ENCODE peak calls at places on chromosomes 3 and 15, in five cellular contexts. L is A549, F is HepG2, B is K562, Y is H1. K is an unnamed sample.

GRCh38 chr15:77070500-77071337 is at the start of gene TSPAN3:
- DNase-seq in Y (peak), F (peak), B (peak), L (peak), K (peak)

GRCh38 chr3:59245879-59246501 is 196.2 kb upstream of the CFAP20DC start:
- DNase-seq in L (no peak), B (no peak), F (no peak), Y (no peak), K (no peak)

GRCh38 chr3:53863127-53863526 is 16.8 kb downstream of the IL17RB start:
- DNase-seq in F (no peak), Y (no peak), L (no peak), B (no peak), K (no peak)

GRCh38 chr15:29863438-29863837 is 41.2 kb upstream of the TJP1 start:
- DNase-seq in L (no peak), Y (no peak), F (no peak), B (no peak), K (no peak)

GRCh38 chr3:171834461-171834801 is 8.7 kb upstream of the TMEM212 start:
- DNase-seq in L (no peak), Y (no peak), B (no peak), F (peak), K (no peak)

GRCh38 chr15:55588070-55588817 is at the start of gene PYGO1:
- DNase-seq in F (peak), B (peak), Y (no peak), L (peak), K (peak)

GRCh38 chr3:193780810-193781472 is 187.9 kb downstream of the OPA1 start:
- DNase-seq in F (peak), L (peak), B (peak), Y (peak), K (peak)

GRCh38 chr15:86082619-86083377 is 3.1 kb downstream of the AGBL1 start:
- DNase-seq in L (no peak), B (no peak), Y (no peak), F (no peak), K (no peak)

GRCh38 chr3:169822091-169822490 is 9.4 kb upstream of the LRRC34 start:
- DNase-seq in L (no peak), F (no peak), B (no peak), Y (no peak), K (no peak)

GRCh38 chr3:31255007-31255603 is 277.6 kb upstream of the STT3B start:
- DNase-seq in L (no peak), F (peak), B (no peak), Y (no peak), K (no peak)
- H3K4me2 ChIP-seq in L (no peak), F (peak), B (no peak), Y (no peak), K (no peak)

GRCh38 chr3:165130709-165131108 is 52.4 kb upstream of the SI start:
- DNase-seq in B (no peak), Y (no peak), L (no peak), F (no peak), K (no peak)

GRCh38 chr3:165128544-165128943 is 50.2 kb upstream of the SI start:
- DNase-seq in Y (no peak), B (no peak), L (no peak), F (peak), K (no peak)

DNA sequence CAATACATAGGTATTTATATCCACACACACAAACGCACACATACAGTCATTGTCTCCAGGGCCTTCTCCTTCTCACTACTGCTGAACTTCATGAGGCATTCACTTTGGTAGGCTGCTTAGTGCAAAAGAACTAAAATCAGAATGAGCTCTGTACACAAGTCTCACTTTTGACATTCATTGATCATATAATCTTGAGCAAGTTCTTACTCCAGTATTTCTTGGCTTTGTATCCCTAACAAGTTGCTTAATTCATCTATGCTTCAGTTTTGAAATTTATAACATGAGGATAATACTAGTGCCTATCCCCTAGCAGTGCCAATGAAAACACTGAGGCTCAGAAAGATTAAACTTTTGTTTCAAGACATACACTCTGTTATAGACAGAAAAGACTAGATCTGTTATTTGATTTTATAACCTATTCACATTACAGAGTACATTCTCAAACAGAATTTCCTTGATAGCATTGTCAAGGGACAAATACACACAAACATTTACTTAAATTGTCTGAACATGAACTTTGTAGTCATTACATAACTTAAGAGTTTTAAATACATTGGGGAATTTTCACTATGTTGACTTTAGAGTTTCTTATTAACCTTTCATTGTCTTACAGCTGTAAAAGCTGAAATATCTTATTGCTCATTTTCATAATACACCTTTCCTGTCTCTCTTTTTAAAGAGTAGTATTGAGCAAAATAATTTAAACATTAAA is 55.0 kb upstream of the SI start:
- DNase-seq in B (no peak), L (no peak), F (peak), Y (no peak), K (no peak)
- TF ChIP-seq JUN in B (no peak), L (no peak), F (no peak), Y (no peak), K (no peak)

DNA sequence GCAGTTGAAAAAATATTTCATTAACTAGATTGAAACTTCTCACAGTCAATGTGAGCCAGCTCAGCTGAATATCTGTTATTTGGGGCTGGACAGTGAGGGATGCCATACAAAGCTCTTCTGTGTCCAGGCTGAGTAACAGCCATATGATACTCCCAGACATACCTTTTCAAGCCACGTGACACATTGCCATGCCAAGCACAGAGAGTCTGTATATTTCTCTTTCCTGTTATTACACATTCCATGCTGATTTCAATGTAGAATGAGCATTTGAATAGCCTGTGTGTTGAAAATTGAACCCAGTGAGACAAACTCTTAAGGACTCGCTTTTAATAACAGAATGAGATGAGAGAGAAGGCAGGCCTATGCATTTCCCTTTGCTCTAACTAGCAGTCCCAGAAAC is 334.7 kb upstream of the RASGRP1 start:
- DNase-seq in B (no peak), F (no peak), L (no peak), Y (no peak), K (peak)
- TF ChIP-seq MAX in B (no peak), F (no peak), L (no peak), Y (no peak), K (no peak)

GRCh38 chr3:48788544-48789162 is 59.0 kb downstream of the PRKAR2A start:
- DNase-seq in L (no peak), B (no peak), Y (no peak), F (no peak), K (no peak)
- H3K4me2 ChIP-seq in L (no peak), B (no peak), Y (no peak), F (no peak), K (no peak)

DNA sequence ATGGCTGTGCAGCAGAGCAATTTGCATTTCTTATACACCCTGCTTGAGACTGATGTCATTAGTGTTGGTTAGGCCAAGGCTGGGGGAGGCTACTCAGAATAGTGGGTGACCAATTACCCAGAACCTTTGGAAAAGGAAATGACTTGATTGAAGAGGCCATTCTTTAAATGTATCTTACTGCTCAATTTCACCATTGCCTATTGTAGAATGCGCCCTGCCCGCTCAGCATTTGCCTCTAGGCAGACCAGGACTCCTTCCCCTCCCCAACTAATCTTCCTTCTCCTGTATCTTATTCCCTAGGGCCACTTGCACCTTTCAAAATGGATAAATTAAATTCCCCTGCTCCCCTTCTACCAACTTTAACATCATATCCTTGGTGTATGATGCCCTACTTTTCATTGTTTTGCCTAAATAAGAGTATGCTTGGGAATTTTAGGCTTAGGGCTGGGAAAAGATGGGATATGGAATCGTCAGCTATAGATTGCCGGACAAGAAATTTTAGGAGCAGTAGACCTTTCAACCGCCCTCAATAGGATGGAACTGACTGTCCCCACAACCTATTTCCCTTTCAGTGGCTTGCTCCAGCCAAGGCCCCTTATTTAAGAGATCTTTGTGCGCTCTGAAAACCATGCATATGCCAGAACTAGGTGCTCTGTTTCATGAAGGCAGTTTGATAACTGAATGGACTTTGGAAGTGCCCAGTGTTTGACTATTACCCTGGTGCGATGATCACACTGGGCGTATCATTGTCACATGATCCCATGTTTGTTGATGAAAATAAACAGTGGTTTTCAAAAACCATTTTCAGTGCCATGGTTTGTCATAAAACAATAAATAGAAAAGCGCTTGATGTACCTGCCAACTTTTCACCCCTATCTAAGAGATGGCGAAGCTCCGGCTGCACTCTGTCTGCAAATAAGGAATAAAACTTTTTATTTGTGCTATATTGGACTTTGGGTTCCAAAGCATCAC is 74.4 kb upstream of the TSEN2 start:
- DNase-seq in B (no peak), Y (no peak), L (no peak), F (peak), K (no peak)
- TF ChIP-seq JUN in B (no peak), Y (no peak), L (no peak), F (peak), K (no peak)

GRCh38 chr15:40045572-40046217 is 6.7 kb upstream of the SRP14 start:
- DNase-seq in Y (no peak), B (no peak), L (no peak), F (no peak), K (no peak)

GRCh38 chr15:40049076-40049475 is 10.1 kb upstream of the SRP14 start:
- DNase-seq in L (no peak), Y (no peak), F (no peak), B (no peak), K (no peak)

GRCh38 chr15:40048155-40048792 is 9.3 kb upstream of the SRP14 start:
- DNase-seq in F (no peak), Y (no peak), B (no peak), L (no peak), K (peak)

GRCh38 chr15:40046721-40047412 is 7.9 kb upstream of the SRP14 start:
- DNase-seq in Y (no peak), L (peak), F (no peak), B (no peak), K (peak)

GRCh38 chr15:40047413-40048154 is 8.6 kb upstream of the SRP14 start:
- DNase-seq in B (no peak), F (no peak), Y (no peak), L (peak), K (peak)
- TF ChIP-seq MAX in B (no peak), F (no peak), Y (no peak), L (no peak), K (no peak)

GRCh38 chr15:39925112-39925830 is 5.2 kb upstream of the GPR176 start:
- DNase-seq in L (no peak), F (no peak), B (no peak), Y (no peak), K (peak)
- H3K4me2 ChIP-seq in L (peak), F (no peak), B (peak), Y (no peak), K (no peak)

GRCh38 chr3:102223139-102223538 is 211.7 kb upstream of the ZPLD1 start:
- DNase-seq in L (no peak), Y (no peak), F (no peak), B (no peak), K (no peak)

GRCh38 chr3:102224171-102224570 is 210.6 kb upstream of the ZPLD1 start:
- DNase-seq in F (peak), B (no peak), Y (no peak), L (peak), K (peak)

GRCh38 chr3:102229062-102229655 is 205.7 kb upstream of the ZPLD1 start:
- DNase-seq in L (peak), F (peak), Y (peak), B (peak), K (peak)

GRCh38 chr3:102226463-102226862 is 208.4 kb upstream of the ZPLD1 start:
- DNase-seq in Y (no peak), F (no peak), L (no peak), B (no peak), K (no peak)

DNA sequence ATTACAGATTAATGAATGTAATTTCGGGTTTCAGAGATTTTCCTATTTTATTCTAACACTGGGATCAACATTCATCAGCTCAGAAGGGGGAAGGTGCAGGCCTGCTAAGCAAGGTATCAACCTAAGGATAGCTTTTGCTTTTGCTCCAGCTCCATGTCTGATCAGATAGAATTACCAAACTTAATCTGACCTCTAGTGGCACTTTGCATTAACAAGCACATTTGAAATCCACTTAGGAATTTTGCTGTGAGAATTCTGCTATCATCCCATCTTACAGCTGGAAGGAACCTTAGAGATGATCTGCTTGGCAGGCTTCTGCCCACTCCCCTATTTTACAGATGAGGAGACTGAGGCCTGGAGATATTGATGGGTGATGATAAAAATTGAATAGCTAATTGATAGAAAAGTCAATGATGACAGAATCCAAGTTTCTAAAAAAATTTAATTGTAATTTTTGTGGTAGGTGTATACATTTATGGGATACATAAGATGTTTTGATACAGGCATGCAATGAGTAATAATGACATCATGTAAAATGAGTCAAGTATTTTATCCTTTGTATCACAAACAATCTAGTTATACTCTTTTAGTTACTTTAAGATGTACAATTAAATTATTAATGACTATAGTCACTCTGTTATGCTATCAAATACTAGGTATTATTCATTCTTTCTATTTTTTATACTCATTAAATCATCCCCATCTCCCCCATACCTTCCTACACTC is 209.2 kb upstream of the ZPLD1 start:
- DNase-seq in Y (no peak), F (peak), B (no peak), L (peak), K (peak)
- TF ChIP-seq JUN in Y (no peak), F (no peak), B (no peak), L (no peak), K (no peak)

DNA sequence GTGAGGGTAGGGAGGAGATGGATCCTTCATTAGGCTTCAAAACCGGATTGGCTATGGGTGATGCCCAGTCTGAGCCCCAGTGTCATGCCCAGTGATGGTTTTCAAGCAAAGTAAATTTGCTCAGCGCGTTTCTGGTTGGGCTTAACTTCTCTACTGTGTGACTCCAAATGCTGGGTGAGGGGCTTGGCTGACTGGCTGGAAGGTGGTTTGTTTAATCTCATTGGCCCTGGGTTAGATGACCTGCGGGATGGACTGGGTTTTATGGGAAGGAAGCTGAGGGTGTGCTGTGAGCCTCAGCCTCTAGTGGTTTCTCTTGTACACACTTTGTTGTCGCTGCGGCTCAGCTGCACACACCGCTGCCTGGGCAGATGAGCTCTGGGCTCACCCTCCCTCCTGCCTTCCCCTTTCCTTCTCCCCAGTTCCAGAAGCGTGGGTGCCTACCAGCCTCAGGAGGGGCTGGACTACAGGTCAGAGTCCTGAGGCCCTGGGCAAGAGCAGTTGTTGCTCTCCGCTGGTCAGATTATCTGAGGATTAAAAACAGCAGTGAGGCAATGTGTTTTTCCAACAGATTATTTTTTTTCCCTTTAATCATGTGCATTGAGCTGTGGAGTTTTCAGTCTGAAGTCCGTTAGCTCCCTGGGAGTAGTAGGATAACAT is 18.6 kb downstream of the PDIA5 start:
- DNase-seq in B (no peak), F (peak), L (no peak), Y (no peak), K (no peak)
- TF ChIP-seq MAX in B (no peak), F (no peak), L (no peak), Y (no peak), K (no peak)